ENCODE peak calls at places on chromosomes 1 and 21, in ten cellular contexts. One of them, this sample, is unnamed.
A peak's percentile ranks its signal among the peaks of the same experiment; 100 is the strongest.

GRCh38 chr1:156337052-156337887 is 822 bp downstream of the CCT3 start:
- DNase-seq in RPMI7951: peak; percentile 6
- DNase-seq in AG09309: no peak
- DNase-seq in GM20000: no peak
- DNase-seq in stromal cell of bone marrow: no peak
- DNase-seq in CD8-positive, alpha-beta memory T cell: no peak
- DNase-seq in activated naive CD4-positive, alpha-beta T cell: no peak
- DNase-seq in AG10803: no peak
- DNase-seq in ACHN: peak; percentile 9
- DNase-seq in NCI-H526: no peak
- DNase-seq in this sample: no peak

GRCh38 chr1:36176151-36176949 is 20.4 kb downstream of the MAP7D1 start:
- DNase-seq in stromal cell of bone marrow: no peak
- DNase-seq in RPMI7951: no peak
- DNase-seq in NCI-H526: no peak
- DNase-seq in activated naive CD4-positive, alpha-beta T cell: no peak
- DNase-seq in ACHN: no peak
- DNase-seq in AG10803: no peak
- DNase-seq in CD8-positive, alpha-beta memory T cell: no peak
- DNase-seq in AG09309: no peak
- DNase-seq in GM20000: no peak
- DNase-seq in this sample: no peak

GRCh38 chr1:247681288-247681897 is 1.9 kb upstream of the OR13G1 start:
- DNase-seq in CD8-positive, alpha-beta memory T cell: no peak
- DNase-seq in AG09309: no peak
- DNase-seq in NCI-H526: no peak
- DNase-seq in AG10803: peak; percentile 4
- DNase-seq in activated naive CD4-positive, alpha-beta T cell: no peak
- DNase-seq in RPMI7951: peak; percentile 61
- DNase-seq in ACHN: peak; percentile 65
- DNase-seq in GM20000: peak; percentile 29
- DNase-seq in stromal cell of bone marrow: peak; percentile 2
- DNase-seq in this sample: peak; percentile 50

GRCh38 chr1:10814954-10815862 is 18.8 kb upstream of the CASZ1 start:
- DNase-seq in stromal cell of bone marrow: no peak
- DNase-seq in CD8-positive, alpha-beta memory T cell: no peak
- DNase-seq in ACHN: no peak
- DNase-seq in GM20000: no peak
- DNase-seq in activated naive CD4-positive, alpha-beta T cell: no peak
- DNase-seq in NCI-H526: no peak
- DNase-seq in RPMI7951: no peak
- DNase-seq in AG10803: no peak
- DNase-seq in AG09309: no peak
- DNase-seq in this sample: no peak

GRCh38 chr1:9181990-9182783 is 52.4 kb upstream of the H6PD start:
- DNase-seq in CD8-positive, alpha-beta memory T cell: no peak
- DNase-seq in NCI-H526: no peak
- DNase-seq in stromal cell of bone marrow: no peak
- DNase-seq in activated naive CD4-positive, alpha-beta T cell: no peak
- DNase-seq in AG10803: peak; percentile 56
- DNase-seq in RPMI7951: no peak
- DNase-seq in GM20000: peak; percentile 83
- DNase-seq in ACHN: peak; percentile 52
- DNase-seq in AG09309: no peak
- DNase-seq in this sample: peak; percentile 40

GRCh38 chr1:36093919-36094318 is 5.2 kb downstream of the ADPRS start:
- DNase-seq in AG09309: no peak
- DNase-seq in GM20000: no peak
- DNase-seq in RPMI7951: no peak
- DNase-seq in NCI-H526: no peak
- DNase-seq in ACHN: no peak
- DNase-seq in AG10803: no peak
- DNase-seq in stromal cell of bone marrow: no peak
- DNase-seq in activated naive CD4-positive, alpha-beta T cell: no peak
- DNase-seq in CD8-positive, alpha-beta memory T cell: no peak
- DNase-seq in this sample: no peak

GRCh38 chr1:35470964-35471613 is 86.1 kb downstream of the KIAA0319L start:
- DNase-seq in CD8-positive, alpha-beta memory T cell: no peak
- DNase-seq in ACHN: no peak
- DNase-seq in RPMI7951: no peak
- DNase-seq in NCI-H526: no peak
- DNase-seq in AG10803: no peak
- DNase-seq in activated naive CD4-positive, alpha-beta T cell: no peak
- DNase-seq in GM20000: no peak
- DNase-seq in AG09309: no peak
- DNase-seq in stromal cell of bone marrow: no peak
- DNase-seq in this sample: no peak

GRCh38 chr1:35663434-35663833 is 22.1 kb upstream of the PSMB2 start:
- DNase-seq in GM20000: no peak
- DNase-seq in NCI-H526: no peak
- DNase-seq in AG09309: no peak
- DNase-seq in CD8-positive, alpha-beta memory T cell: no peak
- DNase-seq in AG10803: no peak
- DNase-seq in activated naive CD4-positive, alpha-beta T cell: no peak
- DNase-seq in ACHN: no peak
- DNase-seq in RPMI7951: no peak
- DNase-seq in stromal cell of bone marrow: no peak
- DNase-seq in this sample: no peak

GRCh38 chr1:178986204-178986603 is 39.5 kb upstream of the FAM20B start:
- DNase-seq in CD8-positive, alpha-beta memory T cell: no peak
- DNase-seq in ACHN: no peak
- DNase-seq in RPMI7951: peak; percentile 3
- DNase-seq in AG09309: no peak
- DNase-seq in stromal cell of bone marrow: no peak
- DNase-seq in NCI-H526: no peak
- DNase-seq in AG10803: no peak
- DNase-seq in activated naive CD4-positive, alpha-beta T cell: no peak
- DNase-seq in GM20000: no peak
- DNase-seq in this sample: no peak

GRCh38 chr1:160993544-160993943 is 27.4 kb downstream of the F11R start:
- DNase-seq in ACHN: peak; percentile 50
- DNase-seq in GM20000: no peak
- DNase-seq in activated naive CD4-positive, alpha-beta T cell: no peak
- DNase-seq in AG09309: peak; percentile 75
- DNase-seq in NCI-H526: peak; percentile 48
- DNase-seq in AG10803: peak; percentile 86
- DNase-seq in CD8-positive, alpha-beta memory T cell: no peak
- DNase-seq in RPMI7951: peak; percentile 56
- DNase-seq in stromal cell of bone marrow: peak; percentile 62
- DNase-seq in this sample: no peak

GRCh38 chr1:1573843-1574720 is 581 bp downstream of the SSU72 start:
- DNase-seq in AG10803: peak; percentile 50
- DNase-seq in stromal cell of bone marrow: peak; percentile 38
- DNase-seq in activated naive CD4-positive, alpha-beta T cell: peak; percentile 64
- DNase-seq in NCI-H526: no peak
- DNase-seq in CD8-positive, alpha-beta memory T cell: peak; percentile 68
- DNase-seq in GM20000: peak; percentile 93
- DNase-seq in AG09309: no peak
- DNase-seq in ACHN: peak; percentile 74
- DNase-seq in RPMI7951: peak; percentile 54
- DNase-seq in this sample: peak; percentile 56

GRCh38 chr1:234655328-234656069 is 45.5 kb upstream of the IRF2BP2 start:
- DNase-seq in activated naive CD4-positive, alpha-beta T cell: no peak
- DNase-seq in NCI-H526: no peak
- DNase-seq in AG10803: no peak
- DNase-seq in RPMI7951: peak; percentile 74
- DNase-seq in AG09309: no peak
- DNase-seq in ACHN: no peak
- DNase-seq in GM20000: no peak
- DNase-seq in stromal cell of bone marrow: no peak
- DNase-seq in CD8-positive, alpha-beta memory T cell: no peak
- DNase-seq in this sample: no peak

GRCh38 chr21:21715286-21715969 is 717.2 kb downstream of the NCAM2 start:
- DNase-seq in RPMI7951: peak; percentile 87
- DNase-seq in NCI-H526: no peak
- DNase-seq in AG10803: peak; percentile 89
- DNase-seq in ACHN: peak; percentile 42
- DNase-seq in AG09309: no peak
- DNase-seq in CD8-positive, alpha-beta memory T cell: no peak
- DNase-seq in stromal cell of bone marrow: peak; percentile 12
- DNase-seq in GM20000: no peak
- DNase-seq in activated naive CD4-positive, alpha-beta T cell: no peak
- DNase-seq in this sample: no peak

GRCh38 chr1:207644852-207645631 is at the start of gene CR1L:
- DNase-seq in activated naive CD4-positive, alpha-beta T cell: peak; percentile 34
- DNase-seq in ACHN: peak; percentile 43
- DNase-seq in RPMI7951: peak; percentile 59
- DNase-seq in AG10803: peak; percentile 48
- DNase-seq in CD8-positive, alpha-beta memory T cell: peak; percentile 65
- DNase-seq in GM20000: peak; percentile 83
- DNase-seq in AG09309: no peak
- DNase-seq in NCI-H526: no peak
- DNase-seq in stromal cell of bone marrow: peak; percentile 33
- DNase-seq in this sample: peak; percentile 76

GRCh38 chr1:27868556-27868931 is 3.8 kb upstream of the THEMIS2 start:
- DNase-seq in ACHN: no peak
- DNase-seq in CD8-positive, alpha-beta memory T cell: no peak
- DNase-seq in AG09309: no peak
- DNase-seq in activated naive CD4-positive, alpha-beta T cell: no peak
- DNase-seq in NCI-H526: no peak
- DNase-seq in stromal cell of bone marrow: no peak
- DNase-seq in GM20000: no peak
- DNase-seq in RPMI7951: no peak
- DNase-seq in AG10803: no peak
- DNase-seq in this sample: no peak

GRCh38 chr1:204307334-204307883 is 52.3 kb downstream of the PLEKHA6 start:
- DNase-seq in GM20000: no peak
- DNase-seq in RPMI7951: no peak
- DNase-seq in NCI-H526: peak; percentile 11
- DNase-seq in AG10803: peak; percentile 43
- DNase-seq in AG09309: no peak
- DNase-seq in activated naive CD4-positive, alpha-beta T cell: no peak
- DNase-seq in CD8-positive, alpha-beta memory T cell: no peak
- DNase-seq in ACHN: no peak
- DNase-seq in stromal cell of bone marrow: no peak
- DNase-seq in this sample: no peak

GRCh38 chr1:118119111-118119510 is 65.9 kb downstream of the SPAG17 start:
- DNase-seq in RPMI7951: no peak
- DNase-seq in CD8-positive, alpha-beta memory T cell: no peak
- DNase-seq in stromal cell of bone marrow: no peak
- DNase-seq in GM20000: no peak
- DNase-seq in NCI-H526: no peak
- DNase-seq in AG10803: no peak
- DNase-seq in AG09309: no peak
- DNase-seq in ACHN: no peak
- DNase-seq in activated naive CD4-positive, alpha-beta T cell: no peak
- DNase-seq in this sample: no peak

GRCh38 chr1:183635112-183635605 is 424 bp downstream of the ARPC5 start:
- DNase-seq in CD8-positive, alpha-beta memory T cell: peak; percentile 17
- DNase-seq in activated naive CD4-positive, alpha-beta T cell: peak; percentile 30
- DNase-seq in GM20000: no peak
- DNase-seq in stromal cell of bone marrow: no peak
- DNase-seq in AG09309: no peak
- DNase-seq in ACHN: peak; percentile 39
- DNase-seq in RPMI7951: peak; percentile 37
- DNase-seq in AG10803: peak; percentile 21
- DNase-seq in NCI-H526: peak; percentile 60
- DNase-seq in this sample: no peak

GRCh38 chr1:184743062-184743756 is 11.4 kb downstream of the EDEM3 start:
- DNase-seq in AG09309: no peak
- DNase-seq in AG10803: no peak
- DNase-seq in RPMI7951: no peak
- DNase-seq in GM20000: peak; percentile 35
- DNase-seq in activated naive CD4-positive, alpha-beta T cell: no peak
- DNase-seq in stromal cell of bone marrow: no peak
- DNase-seq in CD8-positive, alpha-beta memory T cell: no peak
- DNase-seq in ACHN: no peak
- DNase-seq in NCI-H526: no peak
- DNase-seq in this sample: no peak

GRCh38 chr1:155463865-155464264 is 98.7 kb downstream of the ASH1L start:
- DNase-seq in AG10803: peak; percentile 87
- DNase-seq in CD8-positive, alpha-beta memory T cell: no peak
- DNase-seq in ACHN: peak; percentile 19
- DNase-seq in GM20000: no peak
- DNase-seq in AG09309: peak; percentile 51
- DNase-seq in activated naive CD4-positive, alpha-beta T cell: no peak
- DNase-seq in RPMI7951: peak; percentile 79
- DNase-seq in stromal cell of bone marrow: peak; percentile 88
- DNase-seq in NCI-H526: no peak
- DNase-seq in this sample: no peak

GRCh38 chr1:46615735-46616134 is 876 bp downstream of the MOB3C start:
- DNase-seq in stromal cell of bone marrow: no peak
- DNase-seq in RPMI7951: no peak
- DNase-seq in AG10803: no peak
- DNase-seq in NCI-H526: no peak
- DNase-seq in GM20000: no peak
- DNase-seq in activated naive CD4-positive, alpha-beta T cell: no peak
- DNase-seq in AG09309: no peak
- DNase-seq in CD8-positive, alpha-beta memory T cell: no peak
- DNase-seq in ACHN: no peak
- DNase-seq in this sample: no peak

GRCh38 chr1:208985231-208985630 is 598.3 kb upstream of the CAMK1G start:
- DNase-seq in activated naive CD4-positive, alpha-beta T cell: no peak
- DNase-seq in GM20000: no peak
- DNase-seq in stromal cell of bone marrow: no peak
- DNase-seq in AG10803: peak; percentile 4
- DNase-seq in CD8-positive, alpha-beta memory T cell: no peak
- DNase-seq in RPMI7951: no peak
- DNase-seq in NCI-H526: no peak
- DNase-seq in ACHN: no peak
- DNase-seq in AG09309: no peak
- DNase-seq in this sample: no peak

GRCh38 chr1:161177112-161177935 is at the start of gene B4GALT3:
- DNase-seq in RPMI7951: peak; percentile 75
- DNase-seq in GM20000: peak; percentile 94
- DNase-seq in NCI-H526: peak; percentile 92
- DNase-seq in AG09309: no peak
- DNase-seq in stromal cell of bone marrow: no peak
- DNase-seq in ACHN: peak; percentile 82
- DNase-seq in AG10803: peak; percentile 61
- DNase-seq in CD8-positive, alpha-beta memory T cell: peak; percentile 91
- DNase-seq in activated naive CD4-positive, alpha-beta T cell: peak; percentile 95
- DNase-seq in this sample: peak; percentile 96

GRCh38 chr1:37809942-37810341 is 1.9 kb upstream of the YRDC start:
- DNase-seq in AG09309: no peak
- DNase-seq in activated naive CD4-positive, alpha-beta T cell: no peak
- DNase-seq in AG10803: no peak
- DNase-seq in ACHN: no peak
- DNase-seq in GM20000: no peak
- DNase-seq in CD8-positive, alpha-beta memory T cell: no peak
- DNase-seq in stromal cell of bone marrow: peak; percentile 49
- DNase-seq in RPMI7951: no peak
- DNase-seq in NCI-H526: no peak
- DNase-seq in this sample: no peak

GRCh38 chr1:6489799-6490180 is 1.7 kb downstream of the PLEKHG5 start:
- DNase-seq in NCI-H526: peak; percentile 67
- DNase-seq in AG09309: no peak
- DNase-seq in GM20000: peak; percentile 95
- DNase-seq in RPMI7951: peak; percentile 54
- DNase-seq in AG10803: peak; percentile 58
- DNase-seq in stromal cell of bone marrow: peak; percentile 44
- DNase-seq in activated naive CD4-positive, alpha-beta T cell: peak; percentile 60
- DNase-seq in CD8-positive, alpha-beta memory T cell: peak; percentile 67
- DNase-seq in ACHN: peak; percentile 75
- DNase-seq in this sample: peak; percentile 93

GRCh38 chr1:246773213-246773641 is 49.0 kb downstream of the SCCPDH start:
- DNase-seq in RPMI7951: no peak
- DNase-seq in GM20000: peak; percentile 69
- DNase-seq in AG09309: no peak
- DNase-seq in CD8-positive, alpha-beta memory T cell: no peak
- DNase-seq in stromal cell of bone marrow: no peak
- DNase-seq in AG10803: no peak
- DNase-seq in NCI-H526: no peak
- DNase-seq in activated naive CD4-positive, alpha-beta T cell: no peak
- DNase-seq in ACHN: no peak
- DNase-seq in this sample: no peak

GRCh38 chr1:232462200-232462599 is 167.7 kb downstream of the SIPA1L2 start:
- DNase-seq in RPMI7951: peak; percentile 65
- DNase-seq in ACHN: no peak
- DNase-seq in AG09309: no peak
- DNase-seq in AG10803: no peak
- DNase-seq in activated naive CD4-positive, alpha-beta T cell: no peak
- DNase-seq in NCI-H526: no peak
- DNase-seq in stromal cell of bone marrow: no peak
- DNase-seq in GM20000: no peak
- DNase-seq in CD8-positive, alpha-beta memory T cell: no peak
- DNase-seq in this sample: no peak

This sample was measured in B cell.